ENCODE peak calls at places on chromosomes 12 and 14, in nine cellular contexts. One of them, this sample, is unnamed.

GRCh38 chr14:79834856-79835255 is 376.4 kb downstream of the DIO2 start:
- DNase-seq in lower leg skin: no peak
- DNase-seq in RKO: no peak
- DNase-seq in Caki2: no peak
- DNase-seq in stimulated activated CD4-positive, alpha-beta T cell treated with anti-CD3 and anti-CD28 coated beads, Interleukin-2, amount 100 ng/mL, for 24 hours: no peak
- DNase-seq in right lobe of liver: no peak
- DNase-seq in activated T-cell treated with anti-CD3 and anti-CD28 coated beads, Interleukin-2, amount 50 U/mL, for 1 hour: no peak
- DNase-seq in hepatocyte: no peak
- DNase-seq in occipital lobe: no peak
- DNase-seq in this sample: no peak

GRCh38 chr12:7142057-7142644 is 12.0 kb downstream of the CLSTN3 start:
- DNase-seq in lower leg skin: no peak
- DNase-seq in RKO: peak; percentile 63
- DNase-seq in Caki2: peak; percentile 14
- DNase-seq in stimulated activated CD4-positive, alpha-beta T cell treated with anti-CD3 and anti-CD28 coated beads, Interleukin-2, amount 100 ng/mL, for 24 hours: peak; percentile 65
- DNase-seq in right lobe of liver: no peak
- DNase-seq in activated T-cell treated with anti-CD3 and anti-CD28 coated beads, Interleukin-2, amount 50 U/mL, for 1 hour: peak; percentile 61
- DNase-seq in hepatocyte: peak; percentile 64
- DNase-seq in occipital lobe: no peak
- DNase-seq in this sample: peak; percentile 79

GRCh38 chr14:77195766-77196165 is 14.2 kb downstream of the TMEM63C start:
- DNase-seq in lower leg skin: no peak
- DNase-seq in RKO: no peak
- DNase-seq in Caki2: no peak
- DNase-seq in stimulated activated CD4-positive, alpha-beta T cell treated with anti-CD3 and anti-CD28 coated beads, Interleukin-2, amount 100 ng/mL, for 24 hours: no peak
- DNase-seq in right lobe of liver: no peak
- DNase-seq in activated T-cell treated with anti-CD3 and anti-CD28 coated beads, Interleukin-2, amount 50 U/mL, for 1 hour: no peak
- DNase-seq in hepatocyte: no peak
- DNase-seq in occipital lobe: no peak
- DNase-seq in this sample: no peak

GRCh38 chr12:69007166-69007857 is 74.3 kb upstream of the CPM start:
- DNase-seq in lower leg skin: no peak
- DNase-seq in RKO: peak; percentile 71
- DNase-seq in Caki2: no peak
- DNase-seq in stimulated activated CD4-positive, alpha-beta T cell treated with anti-CD3 and anti-CD28 coated beads, Interleukin-2, amount 100 ng/mL, for 24 hours: no peak
- DNase-seq in right lobe of liver: no peak
- DNase-seq in activated T-cell treated with anti-CD3 and anti-CD28 coated beads, Interleukin-2, amount 50 U/mL, for 1 hour: no peak
- DNase-seq in hepatocyte: peak; percentile 68
- DNase-seq in occipital lobe: peak; percentile 4
- DNase-seq in this sample: no peak

GRCh38 chr12:1670244-1670814 is 20.5 kb upstream of the ADIPOR2 start:
- DNase-seq in lower leg skin: no peak
- DNase-seq in RKO: no peak
- DNase-seq in Caki2: no peak
- DNase-seq in stimulated activated CD4-positive, alpha-beta T cell treated with anti-CD3 and anti-CD28 coated beads, Interleukin-2, amount 100 ng/mL, for 24 hours: no peak
- DNase-seq in right lobe of liver: peak; percentile 64
- DNase-seq in activated T-cell treated with anti-CD3 and anti-CD28 coated beads, Interleukin-2, amount 50 U/mL, for 1 hour: no peak
- DNase-seq in hepatocyte: peak; percentile 65
- DNase-seq in occipital lobe: no peak
- DNase-seq in this sample: no peak

GRCh38 chr14:83164591-83164990 is 1630.9 kb upstream of the SEL1L start:
- DNase-seq in lower leg skin: no peak
- DNase-seq in RKO: no peak
- DNase-seq in Caki2: peak; percentile 33
- DNase-seq in stimulated activated CD4-positive, alpha-beta T cell treated with anti-CD3 and anti-CD28 coated beads, Interleukin-2, amount 100 ng/mL, for 24 hours: no peak
- DNase-seq in right lobe of liver: no peak
- DNase-seq in activated T-cell treated with anti-CD3 and anti-CD28 coated beads, Interleukin-2, amount 50 U/mL, for 1 hour: no peak
- DNase-seq in hepatocyte: no peak
- DNase-seq in occipital lobe: no peak
- DNase-seq in this sample: no peak

GRCh38 chr12:117360222-117360550 is 1.2 kb downstream of the NOS1 start:
- DNase-seq in lower leg skin: no peak
- DNase-seq in RKO: no peak
- DNase-seq in Caki2: no peak
- DNase-seq in stimulated activated CD4-positive, alpha-beta T cell treated with anti-CD3 and anti-CD28 coated beads, Interleukin-2, amount 100 ng/mL, for 24 hours: no peak
- DNase-seq in right lobe of liver: no peak
- DNase-seq in activated T-cell treated with anti-CD3 and anti-CD28 coated beads, Interleukin-2, amount 50 U/mL, for 1 hour: no peak
- DNase-seq in hepatocyte: no peak
- DNase-seq in occipital lobe: no peak
- DNase-seq in this sample: no peak

GRCh38 chr12:68223067-68223747 is 2.4 kb downstream of the IL26 start:
- DNase-seq in lower leg skin: peak; percentile 70
- DNase-seq in RKO: peak; percentile 88
- DNase-seq in Caki2: peak; percentile 84
- DNase-seq in stimulated activated CD4-positive, alpha-beta T cell treated with anti-CD3 and anti-CD28 coated beads, Interleukin-2, amount 100 ng/mL, for 24 hours: peak; percentile 76
- DNase-seq in right lobe of liver: peak; percentile 78
- DNase-seq in activated T-cell treated with anti-CD3 and anti-CD28 coated beads, Interleukin-2, amount 50 U/mL, for 1 hour: peak; percentile 65
- DNase-seq in hepatocyte: peak; percentile 91
- DNase-seq in occipital lobe: peak; percentile 60
- DNase-seq in this sample: peak; percentile 78

GRCh38 chr14:91315844-91316267 is 71.4 kb upstream of the GPR68 start:
- DNase-seq in lower leg skin: no peak
- DNase-seq in RKO: no peak
- DNase-seq in Caki2: no peak
- DNase-seq in stimulated activated CD4-positive, alpha-beta T cell treated with anti-CD3 and anti-CD28 coated beads, Interleukin-2, amount 100 ng/mL, for 24 hours: peak; percentile 77
- DNase-seq in right lobe of liver: no peak
- DNase-seq in activated T-cell treated with anti-CD3 and anti-CD28 coated beads, Interleukin-2, amount 50 U/mL, for 1 hour: peak; percentile 74
- DNase-seq in hepatocyte: no peak
- DNase-seq in occipital lobe: no peak
- DNase-seq in this sample: no peak

GRCh38 chr12:67915335-67915851 is 73.9 kb upstream of the IFNG-AS1 start:
- DNase-seq in lower leg skin: no peak
- DNase-seq in RKO: no peak
- DNase-seq in Caki2: no peak
- DNase-seq in stimulated activated CD4-positive, alpha-beta T cell treated with anti-CD3 and anti-CD28 coated beads, Interleukin-2, amount 100 ng/mL, for 24 hours: no peak
- DNase-seq in right lobe of liver: no peak
- DNase-seq in activated T-cell treated with anti-CD3 and anti-CD28 coated beads, Interleukin-2, amount 50 U/mL, for 1 hour: no peak
- DNase-seq in hepatocyte: no peak
- DNase-seq in occipital lobe: no peak
- DNase-seq in this sample: no peak

GRCh38 chr12:106760184-106760531 is 14.3 kb upstream of the RIC8B start:
- DNase-seq in lower leg skin: no peak
- DNase-seq in RKO: no peak
- DNase-seq in Caki2: no peak
- DNase-seq in stimulated activated CD4-positive, alpha-beta T cell treated with anti-CD3 and anti-CD28 coated beads, Interleukin-2, amount 100 ng/mL, for 24 hours: no peak
- DNase-seq in right lobe of liver: no peak
- DNase-seq in activated T-cell treated with anti-CD3 and anti-CD28 coated beads, Interleukin-2, amount 50 U/mL, for 1 hour: no peak
- DNase-seq in hepatocyte: no peak
- DNase-seq in occipital lobe: no peak
- DNase-seq in this sample: no peak

GRCh38 chr12:50059440-50060119 is 2.2 kb downstream of the ASIC1 start:
- DNase-seq in lower leg skin: no peak
- DNase-seq in RKO: no peak
- DNase-seq in Caki2: no peak
- DNase-seq in stimulated activated CD4-positive, alpha-beta T cell treated with anti-CD3 and anti-CD28 coated beads, Interleukin-2, amount 100 ng/mL, for 24 hours: peak; percentile 47
- DNase-seq in right lobe of liver: no peak
- DNase-seq in activated T-cell treated with anti-CD3 and anti-CD28 coated beads, Interleukin-2, amount 50 U/mL, for 1 hour: peak; percentile 63
- DNase-seq in hepatocyte: no peak
- DNase-seq in occipital lobe: no peak
- DNase-seq in this sample: no peak

GRCh38 chr14:60964901-60965300 is 16.0 kb downstream of the TRMT5 start:
- DNase-seq in lower leg skin: no peak
- DNase-seq in RKO: no peak
- DNase-seq in Caki2: no peak
- DNase-seq in stimulated activated CD4-positive, alpha-beta T cell treated with anti-CD3 and anti-CD28 coated beads, Interleukin-2, amount 100 ng/mL, for 24 hours: no peak
- DNase-seq in right lobe of liver: no peak
- DNase-seq in activated T-cell treated with anti-CD3 and anti-CD28 coated beads, Interleukin-2, amount 50 U/mL, for 1 hour: no peak
- DNase-seq in hepatocyte: no peak
- DNase-seq in occipital lobe: no peak
- DNase-seq in this sample: no peak

GRCh38 chr12:115756271-115756670 is 521.2 kb downstream of the MED13L start:
- DNase-seq in lower leg skin: no peak
- DNase-seq in RKO: no peak
- DNase-seq in Caki2: no peak
- DNase-seq in stimulated activated CD4-positive, alpha-beta T cell treated with anti-CD3 and anti-CD28 coated beads, Interleukin-2, amount 100 ng/mL, for 24 hours: no peak
- DNase-seq in right lobe of liver: no peak
- DNase-seq in activated T-cell treated with anti-CD3 and anti-CD28 coated beads, Interleukin-2, amount 50 U/mL, for 1 hour: no peak
- DNase-seq in hepatocyte: no peak
- DNase-seq in occipital lobe: no peak
- DNase-seq in this sample: no peak

GRCh38 chr12:57270966-57271470 is 20.0 kb upstream of the STAC3 start:
- DNase-seq in lower leg skin: no peak
- DNase-seq in RKO: peak; percentile 21
- DNase-seq in Caki2: peak; percentile 14
- DNase-seq in stimulated activated CD4-positive, alpha-beta T cell treated with anti-CD3 and anti-CD28 coated beads, Interleukin-2, amount 100 ng/mL, for 24 hours: no peak
- DNase-seq in right lobe of liver: no peak
- DNase-seq in activated T-cell treated with anti-CD3 and anti-CD28 coated beads, Interleukin-2, amount 50 U/mL, for 1 hour: no peak
- DNase-seq in hepatocyte: no peak
- DNase-seq in occipital lobe: no peak
- DNase-seq in this sample: no peak

GRCh38 chr14:97719931-97720330 is 922.7 kb downstream of the VRK1 start:
- DNase-seq in lower leg skin: no peak
- DNase-seq in RKO: no peak
- DNase-seq in Caki2: no peak
- DNase-seq in stimulated activated CD4-positive, alpha-beta T cell treated with anti-CD3 and anti-CD28 coated beads, Interleukin-2, amount 100 ng/mL, for 24 hours: no peak
- DNase-seq in right lobe of liver: no peak
- DNase-seq in activated T-cell treated with anti-CD3 and anti-CD28 coated beads, Interleukin-2, amount 50 U/mL, for 1 hour: no peak
- DNase-seq in hepatocyte: no peak
- DNase-seq in occipital lobe: no peak
- DNase-seq in this sample: no peak

GRCh38 chr12:66823857-66824570 is 145.1 kb upstream of the GRIP1 start:
- DNase-seq in lower leg skin: peak; percentile 38
- DNase-seq in RKO: peak; percentile 54
- DNase-seq in Caki2: peak; percentile 68
- DNase-seq in stimulated activated CD4-positive, alpha-beta T cell treated with anti-CD3 and anti-CD28 coated beads, Interleukin-2, amount 100 ng/mL, for 24 hours: no peak
- DNase-seq in right lobe of liver: no peak
- DNase-seq in activated T-cell treated with anti-CD3 and anti-CD28 coated beads, Interleukin-2, amount 50 U/mL, for 1 hour: no peak
- DNase-seq in hepatocyte: peak; percentile 34
- DNase-seq in occipital lobe: no peak
- DNase-seq in this sample: no peak

GRCh38 chr12:28708918-28709371 is 440.1 kb upstream of the FAR2 start:
- DNase-seq in lower leg skin: peak; percentile 63
- DNase-seq in RKO: no peak
- DNase-seq in Caki2: no peak
- DNase-seq in stimulated activated CD4-positive, alpha-beta T cell treated with anti-CD3 and anti-CD28 coated beads, Interleukin-2, amount 100 ng/mL, for 24 hours: no peak
- DNase-seq in right lobe of liver: no peak
- DNase-seq in activated T-cell treated with anti-CD3 and anti-CD28 coated beads, Interleukin-2, amount 50 U/mL, for 1 hour: no peak
- DNase-seq in hepatocyte: no peak
- DNase-seq in occipital lobe: no peak
- DNase-seq in this sample: no peak

GRCh38 chr14:79502101-79502750 is 709.1 kb downstream of the DIO2 start:
- DNase-seq in lower leg skin: no peak
- DNase-seq in RKO: no peak
- DNase-seq in Caki2: no peak
- DNase-seq in stimulated activated CD4-positive, alpha-beta T cell treated with anti-CD3 and anti-CD28 coated beads, Interleukin-2, amount 100 ng/mL, for 24 hours: no peak
- DNase-seq in right lobe of liver: no peak
- DNase-seq in activated T-cell treated with anti-CD3 and anti-CD28 coated beads, Interleukin-2, amount 50 U/mL, for 1 hour: no peak
- DNase-seq in hepatocyte: no peak
- DNase-seq in occipital lobe: no peak
- DNase-seq in this sample: no peak

GRCh38 chr14:97626088-97626487 is 828.9 kb downstream of the VRK1 start:
- DNase-seq in lower leg skin: no peak
- DNase-seq in RKO: no peak
- DNase-seq in Caki2: no peak
- DNase-seq in stimulated activated CD4-positive, alpha-beta T cell treated with anti-CD3 and anti-CD28 coated beads, Interleukin-2, amount 100 ng/mL, for 24 hours: no peak
- DNase-seq in right lobe of liver: no peak
- DNase-seq in activated T-cell treated with anti-CD3 and anti-CD28 coated beads, Interleukin-2, amount 50 U/mL, for 1 hour: no peak
- DNase-seq in hepatocyte: no peak
- DNase-seq in occipital lobe: no peak
- DNase-seq in this sample: no peak

GRCh38 chr14:37272569-37272968 is 74.8 kb downstream of the MIPOL1 start:
- DNase-seq in lower leg skin: no peak
- DNase-seq in RKO: no peak
- DNase-seq in Caki2: no peak
- DNase-seq in stimulated activated CD4-positive, alpha-beta T cell treated with anti-CD3 and anti-CD28 coated beads, Interleukin-2, amount 100 ng/mL, for 24 hours: no peak
- DNase-seq in right lobe of liver: no peak
- DNase-seq in activated T-cell treated with anti-CD3 and anti-CD28 coated beads, Interleukin-2, amount 50 U/mL, for 1 hour: no peak
- DNase-seq in hepatocyte: no peak
- DNase-seq in occipital lobe: no peak
- DNase-seq in this sample: no peak

GRCh38 chr12:75439048-75439447 is 41.5 kb upstream of the GLIPR1 start:
- DNase-seq in lower leg skin: no peak
- DNase-seq in RKO: no peak
- DNase-seq in Caki2: no peak
- DNase-seq in stimulated activated CD4-positive, alpha-beta T cell treated with anti-CD3 and anti-CD28 coated beads, Interleukin-2, amount 100 ng/mL, for 24 hours: no peak
- DNase-seq in right lobe of liver: no peak
- DNase-seq in activated T-cell treated with anti-CD3 and anti-CD28 coated beads, Interleukin-2, amount 50 U/mL, for 1 hour: no peak
- DNase-seq in hepatocyte: no peak
- DNase-seq in occipital lobe: no peak
- DNase-seq in this sample: no peak

GRCh38 chr12:116916122-116916521 is 5.4 kb downstream of the FBXW8 start:
- DNase-seq in lower leg skin: no peak
- DNase-seq in RKO: peak; percentile 28
- DNase-seq in Caki2: peak; percentile 38
- DNase-seq in stimulated activated CD4-positive, alpha-beta T cell treated with anti-CD3 and anti-CD28 coated beads, Interleukin-2, amount 100 ng/mL, for 24 hours: no peak
- DNase-seq in right lobe of liver: no peak
- DNase-seq in activated T-cell treated with anti-CD3 and anti-CD28 coated beads, Interleukin-2, amount 50 U/mL, for 1 hour: no peak
- DNase-seq in hepatocyte: peak; percentile 50
- DNase-seq in occipital lobe: no peak
- DNase-seq in this sample: no peak

GRCh38 chr12:123576611-123577010 is 7.7 kb upstream of the TMED2 start:
- DNase-seq in lower leg skin: no peak
- DNase-seq in RKO: no peak
- DNase-seq in Caki2: no peak
- DNase-seq in stimulated activated CD4-positive, alpha-beta T cell treated with anti-CD3 and anti-CD28 coated beads, Interleukin-2, amount 100 ng/mL, for 24 hours: no peak
- DNase-seq in right lobe of liver: no peak
- DNase-seq in activated T-cell treated with anti-CD3 and anti-CD28 coated beads, Interleukin-2, amount 50 U/mL, for 1 hour: no peak
- DNase-seq in hepatocyte: no peak
- DNase-seq in occipital lobe: no peak
- DNase-seq in this sample: no peak

This sample was measured in upper lobe of right lung.